ENCODE peak calls at places on chromosome 10, in ten cellular contexts. U, G, A, Y, B, Z, J, S, T and H are unnamed samples.

GRCh38 chr10:72322280-72323058 is 32.2 kb downstream of the DNAJB12 start:
- DNase-seq in Z (no peak), A (no peak), T (no peak), Y (no peak), J (no peak), S (no peak), G (no peak), U (no peak), B (no peak), H (peak; percentile 54)

GRCh38 chr10:100972904-100973535 is 3.7 kb downstream of the SEMA4G start:
- DNase-seq in B (peak; percentile 42), T (no peak), U (no peak), J (peak; percentile 42), S (no peak), A (no peak), Y (no peak), Z (no peak), G (no peak), H (no peak)

GRCh38 chr10:19479854-19480253 is 336.4 kb upstream of the PLXDC2 start:
- DNase-seq in G (no peak), J (no peak), A (no peak), B (no peak), Y (no peak), T (no peak), S (no peak), Z (no peak), U (no peak), H (no peak)

GRCh38 chr10:50874723-50875122 is 10.7 kb downstream of the A1CF start:
- DNase-seq in G (no peak), Y (no peak), U (no peak), S (no peak), Z (no peak), B (no peak), A (no peak), T (peak; percentile 10), J (no peak), H (no peak)

GRCh38 chr10:62815373-62816111 is 624 bp downstream of the EGR2 start:
- DNase-seq in T (no peak), U (peak; percentile 26), G (no peak), J (no peak), S (peak; percentile 39), A (peak; percentile 45), Z (no peak), B (no peak), Y (no peak), H (peak; percentile 23)

GRCh38 chr10:117929321-117930067 is 117.2 kb downstream of the RAB11FIP2 start:
- DNase-seq in S (no peak), U (no peak), T (no peak), Z (no peak), B (no peak), Y (no peak), A (peak; percentile 34), J (no peak), G (no peak), H (no peak)

GRCh38 chr10:71971769-71972555 is 7.8 kb downstream of the CHST3 start:
- DNase-seq in Y (no peak), A (no peak), G (no peak), T (no peak), S (peak; percentile 37), J (no peak), U (no peak), B (no peak), Z (no peak), H (no peak)

GRCh38 chr10:29998142-29998808 is 61.1 kb downstream of the JCAD start:
- DNase-seq in S (peak; percentile 87), B (peak; percentile 88), T (peak; percentile 58), J (peak; percentile 92), Y (peak; percentile 62), U (peak; percentile 94), Z (peak; percentile 85), G (peak; percentile 90), A (peak; percentile 90), H (peak; percentile 82)

GRCh38 chr10:16521311-16522016 is at the start of gene C1QL3:
- DNase-seq in Z (no peak), B (no peak), U (peak; percentile 40), G (peak; percentile 35), T (no peak), S (peak; percentile 54), J (no peak), Y (no peak), A (no peak), H (peak; percentile 23)

GRCh38 chr10:47139121-47139520 is 160.9 kb upstream of the GDF10 start:
- DNase-seq in A (no peak), Y (no peak), B (no peak), T (no peak), G (no peak), S (no peak), J (no peak), Z (no peak), U (peak; percentile 62), H (no peak)

GRCh38 chr10:29479081-29479917 is 155.5 kb downstream of the SVIL start:
- DNase-seq in U (peak; percentile 59), G (no peak), A (no peak), Y (no peak), T (no peak), S (peak; percentile 54), J (peak; percentile 51), B (no peak), Z (no peak), H (no peak)

GRCh38 chr10:47266602-47267001 is 33.4 kb upstream of the GDF10 start:
- DNase-seq in T (no peak), Y (no peak), B (peak; percentile 40), A (no peak), S (no peak), J (peak; percentile 35), G (no peak), Z (no peak), U (no peak), H (no peak)

GRCh38 chr10:12041766-12042408 is 722 bp downstream of the UPF2 start:
- DNase-seq in B (no peak), Y (no peak), S (peak; percentile 82), G (peak; percentile 18), T (no peak), Z (peak; percentile 16), U (peak; percentile 39), J (peak; percentile 62), A (peak; percentile 41), H (peak; percentile 37)

DNA sequence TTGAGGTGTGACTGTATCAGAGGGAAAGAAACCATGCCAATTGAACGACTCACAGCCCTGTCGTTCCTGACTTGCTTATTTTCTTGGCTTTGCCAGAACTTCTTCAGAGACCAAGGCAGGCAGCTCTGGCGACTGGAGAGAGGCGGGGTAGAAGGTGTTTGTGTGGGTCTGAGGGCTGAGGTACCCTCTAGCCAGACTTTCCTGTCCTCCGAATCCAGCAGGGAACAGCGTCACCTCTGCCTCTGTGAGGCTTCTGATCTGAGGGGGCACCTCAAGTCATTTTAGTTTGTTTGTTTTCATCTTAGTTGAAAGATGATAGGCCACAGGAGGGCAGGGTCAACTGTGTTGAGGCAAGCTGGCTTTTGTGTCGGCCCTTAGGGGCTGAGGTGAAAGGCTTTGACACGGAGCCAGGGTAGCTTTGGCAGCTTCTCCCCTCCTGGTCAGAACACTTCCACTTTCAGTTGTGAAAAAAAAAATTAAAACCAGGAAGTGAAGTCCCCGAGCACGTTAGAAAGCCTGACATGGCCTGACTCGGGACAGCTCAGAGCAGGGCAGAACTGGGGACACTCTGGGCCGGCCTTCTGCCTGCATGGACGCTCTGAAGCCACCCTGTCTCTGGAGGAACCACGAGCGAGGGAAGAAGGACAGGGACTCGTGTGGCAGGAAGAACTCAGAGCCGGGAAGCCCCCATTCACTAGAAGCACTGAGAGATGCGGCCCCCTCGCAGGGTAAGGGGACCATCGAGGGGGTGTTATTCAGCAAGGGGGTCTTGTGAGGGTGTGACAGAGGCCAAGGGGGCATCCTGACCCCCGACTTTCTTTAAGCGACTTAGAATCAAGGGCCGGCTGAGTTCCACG is 2.0 kb downstream of the ACSL5 start:
- DNase-seq in T (no peak), J (peak; percentile 77), S (peak; percentile 87), A (no peak), G (peak; percentile 20), U (peak; percentile 63), B (peak; percentile 71), Z (no peak), Y (peak; percentile 67), H (peak; percentile 57)
- H3K4me3 ChIP-seq in T (no peak overlapping the region), J (peak overlapping the region; percentile 2), S (peak overlapping the region; percentile 92), A (peak overlapping the region; percentile 8), G (no peak overlapping the region), U (peak overlapping the region; percentile 49), B (peak overlapping the region; percentile 40), Z (no peak overlapping the region), Y (peak overlapping the region; percentile 53), H (peak overlapping the region; percentile 19)

GRCh38 chr10:96719850-96720421 is 378 bp downstream of the PIK3AP1 start:
- DNase-seq in Y (peak; percentile 67), S (peak; percentile 88), G (no peak), J (peak; percentile 69), U (no peak), B (peak; percentile 75), Z (peak; percentile 57), T (no peak), A (peak; percentile 73), H (no peak)
- TF ChIP-seq CTCF in Y (peak; percentile 6), S (peak; percentile 93), G (peak; percentile 9), J (peak; percentile 33), U (peak; percentile 29), B (no peak), Z (peak; percentile 51), T (peak; percentile 37), A (peak; percentile 54), H (peak; percentile 8)

DNA sequence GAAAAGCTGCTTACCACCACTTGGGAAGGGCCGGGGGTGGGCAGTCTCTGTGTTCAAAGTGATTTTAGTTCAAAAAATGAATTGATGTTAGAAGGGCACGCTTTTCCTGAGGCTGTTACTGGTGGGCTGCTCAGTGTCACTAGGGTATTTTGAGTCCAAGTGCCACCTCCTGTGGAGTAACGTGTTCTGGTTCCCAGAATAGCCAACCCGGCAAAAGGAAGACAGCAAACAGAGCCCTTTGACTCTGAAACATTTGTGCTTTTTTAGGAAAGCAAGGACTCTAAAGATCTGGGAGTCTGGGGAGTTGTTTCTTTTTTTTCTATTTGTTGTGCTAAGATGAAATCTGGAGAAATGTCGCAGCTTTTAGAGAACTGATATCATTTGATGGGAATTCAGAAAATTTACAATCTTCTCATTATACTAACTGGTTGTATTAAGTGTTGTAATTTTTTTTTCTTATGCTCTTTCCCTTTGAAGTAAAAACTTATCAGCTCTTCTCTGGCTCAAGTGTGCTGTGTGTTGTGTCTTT is 66.2 kb downstream of the MKX start:
- DNase-seq in T (no peak), Z (no peak), S (no peak), B (no peak), U (no peak), J (no peak), A (no peak), G (no peak), Y (no peak), H (no peak)
- H3K4me3 ChIP-seq in T (no peak overlapping the region), Z (no peak overlapping the region), S (no peak overlapping the region), B (no peak overlapping the region), U (no peak overlapping the region), J (no peak overlapping the region), A (no peak overlapping the region), G (no peak overlapping the region), Y (no peak overlapping the region), H (no peak overlapping the region)

GRCh38 chr10:106555599-106555998 is 608.9 kb downstream of the SORCS1 start:
- DNase-seq in A (no peak), S (no peak), U (peak; percentile 47), B (no peak), Z (no peak), J (no peak), G (no peak), Y (no peak), T (no peak), H (no peak)
- TF ChIP-seq CTCF in A (no peak), S (no peak), U (peak; percentile 53), B (no peak), Z (no peak), J (no peak), G (peak; percentile 13), Y (no peak), T (no peak), H (no peak)